ENCODE peak calls at places on chromosomes 4 and X, in five cellular contexts. J, A, B, F and Z are unnamed samples.
A peak's percentile ranks its signal among the peaks of the same experiment; 100 is the strongest.

GRCh38 chrX:151359931-151360871 is 36.8 kb upstream of the VMA21 start:
- DNase-seq in J (no peak), F (peak; percentile 64), A (peak; percentile 69), B (peak; percentile 55), Z (peak; percentile 64)

GRCh38 chr4:54281060-54281781 is 52.1 kb downstream of the PDGFRA start:
- DNase-seq in J (peak; percentile 93), A (peak; percentile 43), F (no peak), B (no peak), Z (no peak)

GRCh38 chr4:23775694-23776093 is 114.2 kb downstream of the PPARGC1A start:
- DNase-seq in J (no peak), A (no peak), B (no peak), F (no peak), Z (no peak)

GRCh38 chr4:62618042-62618441 is 1417.9 kb downstream of the ADGRL3 start:
- DNase-seq in J (no peak), B (no peak), F (no peak), A (no peak), Z (no peak)

GRCh38 chrX:38108364-38108763 is 102.0 kb downstream of the SYTL5 start:
- DNase-seq in F (no peak), J (peak; percentile 28), A (no peak), B (no peak), Z (no peak)

GRCh38 chr4:106041294-106042002 is 146.2 kb downstream of the NPNT start:
- DNase-seq in A (no peak), J (no peak), B (no peak), F (no peak), Z (no peak)

GRCh38 chr4:6781561-6781960 is 966 bp upstream of the KIAA0232 start:
- DNase-seq in F (no peak), A (no peak), J (no peak), B (no peak), Z (no peak)

GRCh38 chr4:36290641-36291040 is 9.2 kb downstream of the DTHD1 start:
- DNase-seq in F (no peak), B (no peak), A (no peak), J (no peak), Z (no peak)

GRCh38 chrX:78375894-78376293 is 48.5 kb upstream of the CYSLTR1 start:
- DNase-seq in B (no peak), F (no peak), A (no peak), J (no peak), Z (no peak)

GRCh38 chr4:139552506-139552905 is 3.5 kb downstream of the SETD7 start:
- DNase-seq in F (no peak), A (no peak), J (peak; percentile 53), B (no peak), Z (no peak)

GRCh38 chrX:132837126-132837525 is 121.3 kb downstream of the HS6ST2 start:
- DNase-seq in J (no peak), F (no peak), A (no peak), B (no peak), Z (no peak)

GRCh38 chr4:180377741-180378140 is 1865.5 kb upstream of the TENM3 start:
- DNase-seq in A (no peak), B (no peak), J (no peak), F (no peak), Z (no peak)

GRCh38 chrX:10129229-10129628 is 27.5 kb upstream of the CLCN4 start:
- DNase-seq in F (no peak), J (no peak), B (no peak), A (no peak), Z (no peak)

GRCh38 chrX:8274166-8274565 is 103.1 kb upstream of the VCX2 start:
- DNase-seq in F (no peak), A (no peak), J (no peak), B (no peak), Z (no peak)

GRCh38 chrX:71565634-71566033 is 12.6 kb upstream of the GCNA start:
- DNase-seq in F (no peak), A (no peak), J (no peak), B (no peak), Z (no peak)

GRCh38 chrX:35622021-35622420 is 176.1 kb upstream of the MAGEB16 start:
- DNase-seq in J (no peak), A (no peak), B (no peak), F (no peak), Z (no peak)

GRCh38 chr4:114773341-114773740 is 174.7 kb downstream of the UGT8 start:
- DNase-seq in B (no peak), F (no peak), J (no peak), A (no peak), Z (no peak)

GRCh38 chr4:159267940-159268327 is 165.1 kb downstream of the RAPGEF2 start:
- DNase-seq in A (no peak), F (no peak), J (no peak), B (no peak), Z (no peak)

GRCh38 chr4:116866116-116866515 is 219.3 kb downstream of the TRAM1L1 start:
- DNase-seq in B (no peak), A (no peak), F (no peak), J (no peak), Z (no peak)

GRCh38 chr4:41541697-41542096 is 3.7 kb downstream of the LIMCH1 start:
- DNase-seq in A (no peak), J (no peak), B (no peak), F (no peak), Z (no peak)

GRCh38 chr4:152784490-152785195 is 4.9 kb downstream of the ARFIP1 start:
- DNase-seq in B (no peak), J (peak; percentile 40), A (no peak), F (no peak), Z (no peak)

GRCh38 chr4:161419822-161420221 is 744.0 kb downstream of the FSTL5 start:
- DNase-seq in F (peak; percentile 34), A (no peak), B (no peak), J (no peak), Z (peak; percentile 46)

GRCh38 chr4:30722092-30722915 is 2.1 kb downstream of the PCDH7 start:
- DNase-seq in J (no peak), A (no peak), F (peak; percentile 41), B (no peak), Z (peak; percentile 7)

GRCh38 chr4:163191999-163192398 is 25.3 kb upstream of the NAF1 start:
- DNase-seq in B (no peak), A (no peak), J (peak; percentile 39), F (no peak), Z (no peak)

GRCh38 chr4:172953896-172954568 is 214.6 kb upstream of the GALNT7 start:
- DNase-seq in A (no peak), J (peak; percentile 3), F (no peak), B (no peak), Z (no peak)

GRCh38 chr4:140019619-140020367 is 134.2 kb downstream of the MAML3 start:
- DNase-seq in F (no peak), A (no peak), B (no peak), J (no peak), Z (no peak)